ENCODE peak calls at places on chromosomes 12 and 14, in nine cellular contexts. B is PC-9; W is MM.1S; F is esophagus squamous epithelium; E is stomach; Z is CD4-positive, CD25-positive, alpha-beta regulatory T cell; M is heart right ventricle; G is ascending aorta; L is heart left ventricle. T is an unnamed sample.

GRCh38 chr12:49357099-49357678 is 10.1 kb upstream of the SPATS2 start:
- DNase-seq in B (no peak), W (peak; percentile 51), F (no peak), E (no peak), Z (no peak), M (no peak), G (no peak), L (no peak), T (peak; percentile 93)

GRCh38 chr12:122981036-122981471 is 573 bp downstream of the ARL6IP4 start:
- DNase-seq in B (no peak), W (no peak), F (no peak), E (no peak), Z (no peak), M (no peak), G (no peak), L (no peak), T (no peak)

GRCh38 chr12:116026768-116027550 is 250.5 kb downstream of the MED13L start:
- DNase-seq in B (no peak), W (no peak), F (no peak), E (no peak), Z (no peak), M (no peak), G (no peak), L (no peak), T (no peak)

GRCh38 chr14:74973003-74973614 is 17.7 kb upstream of the PGF start:
- DNase-seq in B (peak; percentile 83), W (peak; percentile 7), F (no peak), E (no peak), Z (no peak), M (peak; percentile 75), G (no peak), L (peak; percentile 86), T (no peak)

GRCh38 chr12:31406345-31406744 is 80.4 kb upstream of the SINHCAF start:
- DNase-seq in B (no peak), W (peak; percentile 83), F (no peak), E (no peak), Z (no peak), M (no peak), G (no peak), L (no peak), T (peak; percentile 29)

GRCh38 chr12:101939856-101940265 is 62.5 kb downstream of the DRAM1 start:
- DNase-seq in B (peak; percentile 40), W (peak; percentile 72), F (no peak), E (peak; percentile 60), Z (peak; percentile 17), M (no peak), G (no peak), L (peak; percentile 50), T (peak; percentile 94)

GRCh38 chr14:21825147-21825743 is 151.6 kb upstream of the OR4E1 start:
- DNase-seq in B (no peak), W (peak; percentile 61), F (no peak), E (no peak), Z (peak; percentile 36), M (no peak), G (no peak), L (no peak), T (no peak)

GRCh38 chr12:75868501-75868900 is 163.1 kb downstream of the PHLDA1 start:
- DNase-seq in B (no peak), W (no peak), F (no peak), E (no peak), Z (no peak), M (peak; percentile 39), G (no peak), L (peak; percentile 30), T (no peak)

GRCh38 chr14:100049220-100049619 is 16.0 kb upstream of the EVL start:
- DNase-seq in B (no peak), W (no peak), F (no peak), E (no peak), Z (no peak), M (no peak), G (no peak), L (no peak), T (peak; percentile 66)

GRCh38 chr14:103974575-103974974 is 32.2 kb upstream of the RD3L start:
- DNase-seq in B (no peak), W (no peak), F (no peak), E (no peak), Z (no peak), M (no peak), G (no peak), L (no peak), T (no peak)

GRCh38 chr12:108832208-108832607 is 25.2 kb downstream of the SSH1 start:
- DNase-seq in B (no peak), W (no peak), F (no peak), E (no peak), Z (no peak), M (no peak), G (no peak), L (no peak), T (no peak)

GRCh38 chr12:108832730-108833354 is 24.5 kb downstream of the SSH1 start:
- DNase-seq in B (peak; percentile 45), W (no peak), F (no peak), E (no peak), Z (no peak), M (no peak), G (no peak), L (no peak), T (peak; percentile 93)

GRCh38 chr12:108835860-108836634 is 21.3 kb downstream of the SSH1 start:
- DNase-seq in B (no peak), W (no peak), F (no peak), E (no peak), Z (no peak), M (no peak), G (no peak), L (no peak), T (no peak)

GRCh38 chr12:108833355-108833733 is 24.0 kb downstream of the SSH1 start:
- DNase-seq in B (peak; percentile 88), W (no peak), F (no peak), E (no peak), Z (no peak), M (peak; percentile 41), G (no peak), L (no peak), T (peak; percentile 84)

GRCh38 chr12:108833757-108834472 is 23.5 kb downstream of the SSH1 start:
- DNase-seq in B (no peak), W (no peak), F (no peak), E (no peak), Z (no peak), M (peak; percentile 79), G (no peak), L (peak; percentile 83), T (peak; percentile 78)
- H3K4me3 ChIP-seq in B (peak overlapping the region; percentile 11), W (no peak overlapping the region), F (no peak overlapping the region), E (no peak overlapping the region), Z (no peak overlapping the region), M (peak overlapping the region; percentile 8), G (no peak overlapping the region), L (no peak overlapping the region), T (peak overlapping the region; percentile 53)

GRCh38 chr12:57536597-57536942 is 10.4 kb downstream of the DCTN2 start:
- DNase-seq in B (no peak), W (peak; percentile 3), F (no peak), E (no peak), Z (no peak), M (no peak), G (no peak), L (no peak), T (no peak)
- H3K36me3 ChIP-seq in B (peaks cover 22% of the 10 kb centered on the region), W (peaks cover 3% of the 10 kb centered on the region), F (peaks cover 16% of the 10 kb centered on the region), E (peaks cover 40% of the 10 kb centered on the region), Z (peaks cover 49% of the 10 kb centered on the region), M (no peaks in the 10 kb centered on the region), G (peaks cover 41% of the 10 kb centered on the region), L (peaks cover 40% of the 10 kb centered on the region), T (peaks cover 77% of the 10 kb centered on the region)

GRCh38 chr14:60274448-60274847 is 25.4 kb downstream of the PPM1A start:
- DNase-seq in B (no peak), W (no peak), F (no peak), E (no peak), Z (no peak), M (no peak), G (no peak), L (no peak), T (no peak)

GRCh38 chr14:60277605-60278190 is 28.7 kb downstream of the PPM1A start:
- DNase-seq in B (no peak), W (no peak), F (no peak), E (no peak), Z (no peak), M (no peak), G (no peak), L (no peak), T (no peak)

GRCh38 chr14:60278350-60278749 is 29.3 kb downstream of the PPM1A start:
- DNase-seq in B (no peak), W (no peak), F (no peak), E (no peak), Z (no peak), M (no peak), G (no peak), L (no peak), T (no peak)

GRCh38 chr14:60276347-60276746 is 27.3 kb downstream of the PPM1A start:
- DNase-seq in B (no peak), W (no peak), F (no peak), E (no peak), Z (no peak), M (no peak), G (no peak), L (no peak), T (peak; percentile 79)

DNA sequence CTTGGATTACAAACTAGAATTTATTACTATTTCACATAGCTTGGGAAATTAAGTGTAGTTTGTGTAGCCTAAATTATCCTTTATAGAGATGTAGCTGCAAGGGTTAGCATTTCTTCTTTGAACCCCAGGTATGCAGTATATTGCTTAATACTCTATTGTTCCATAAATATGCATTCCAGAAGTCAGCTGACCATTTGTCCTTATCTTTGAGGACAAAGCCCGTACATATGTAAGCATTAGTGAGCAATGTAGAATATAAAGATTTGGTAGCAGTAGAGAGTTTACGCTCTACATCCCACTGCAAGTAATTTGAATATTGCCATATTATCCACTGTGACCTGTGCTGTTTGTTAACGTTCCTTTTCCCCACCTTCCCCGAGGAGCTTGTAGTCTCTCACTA is 26.9 kb downstream of the PPM1A start:
- DNase-seq in B (no peak), W (no peak), F (no peak), E (no peak), Z (no peak), M (no peak), G (no peak), L (no peak), T (peak; percentile 42)
- H3K4me1 ChIP-seq in B (peaks cover 12% of the 10 kb centered on the region), W (no peaks in the 10 kb centered on the region), F (no peaks in the 10 kb centered on the region), E (peaks cover 92% of the 10 kb centered on the region), Z (peaks cover 22% of the 10 kb centered on the region), M (peaks cover 72% of the 10 kb centered on the region), G (no peaks in the 10 kb centered on the region), L (peaks cover 87% of the 10 kb centered on the region), T (peaks cover 21% of the 10 kb centered on the region)

DNA sequence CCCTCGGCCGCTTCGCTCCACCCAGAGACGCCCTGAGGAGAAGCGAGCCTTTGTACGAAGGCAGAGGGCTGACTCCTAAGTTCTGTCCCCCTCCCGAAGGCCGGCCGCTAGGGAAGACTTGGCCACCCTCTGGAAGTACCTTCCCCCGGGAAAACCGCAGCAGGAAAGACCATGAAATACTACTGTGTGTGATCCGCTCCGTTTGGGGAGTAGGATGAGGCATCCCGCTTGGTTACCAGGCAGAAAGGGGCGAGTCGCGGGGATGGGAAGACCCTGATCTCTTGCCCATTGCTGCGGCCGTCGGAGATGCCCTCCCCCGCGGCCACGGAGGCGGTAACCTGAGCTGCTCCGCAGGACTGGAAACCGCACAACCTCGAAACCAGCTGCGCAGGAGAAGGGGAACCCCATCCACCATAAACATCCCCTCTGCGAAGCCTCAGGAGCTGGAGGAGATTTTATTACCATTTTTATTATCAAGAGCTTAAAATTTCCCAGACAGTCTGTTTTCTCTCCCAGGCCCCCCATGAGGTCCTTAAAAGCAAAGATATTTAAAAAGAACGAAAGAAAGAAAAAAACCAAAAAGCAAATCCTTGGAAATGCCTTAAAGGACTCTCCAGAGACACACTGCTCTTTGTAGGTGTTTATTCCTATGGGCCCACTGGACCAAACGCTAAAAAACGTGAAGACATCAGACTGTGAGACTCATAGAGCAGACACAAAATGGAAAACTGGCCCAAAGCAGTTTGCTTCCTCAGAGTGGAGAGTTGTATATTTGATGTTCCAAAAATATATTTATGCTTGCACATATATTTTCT is 965 bp upstream of the NID2 start:
- DNase-seq in B (no peak), W (no peak), F (no peak), E (no peak), Z (no peak), M (no peak), G (no peak), L (peak; percentile 47), T (peak; percentile 71)
- H3K4me3 ChIP-seq in B (no peak overlapping the region), W (no peak overlapping the region), F (peak overlapping the region; percentile 25), E (peak overlapping the region; percentile 63), Z (no peak overlapping the region), M (peak overlapping the region; percentile 96), G (peak overlapping the region; percentile 60), L (peak overlapping the region; percentile 89), T (peak overlapping the region; percentile 94)